ENCODE peak calls at places on chromosome 14, in four cellular contexts. N is colonic mucosa, Y is cardiac muscle cell, R is hepatocyte. Q is an unnamed sample.

GRCh38 chr14:104016873-104017650 is 68.4 kb upstream of the ASPG start:
- DNase-seq in N (no peak), Y (no peak), R (no peak), Q (no peak)

GRCh38 chr14:29016050-29016900 is 249.7 kb downstream of the FOXG1 start:
- DNase-seq in N (no peak), Y (peak; percentile 73), R (peak; percentile 59), Q (peak; percentile 42)

GRCh38 chr14:76710093-76711010 is 50.9 kb upstream of the VASH1 start:
- DNase-seq in N (peak; percentile 22), Y (peak; percentile 73), R (peak; percentile 64), Q (no peak)

GRCh38 chr14:48936352-48936751 is 649.8 kb downstream of the RPS29 start:
- DNase-seq in N (no peak), Y (no peak), R (peak; percentile 39), Q (no peak)

GRCh38 chr14:68278568-68279436 is 459.2 kb downstream of the RAD51B start:
- DNase-seq in N (no peak), Y (no peak), R (peak; percentile 28), Q (no peak)

GRCh38 chr14:60250318-60251035 is 1.5 kb downstream of the PPM1A start:
- DNase-seq in N (peak; percentile 52), Y (no peak), R (peak; percentile 39), Q (no peak)

GRCh38 chr14:100294213-100294962 is 11.9 kb downstream of the SLC25A29 start:
- DNase-seq in N (no peak), Y (no peak), R (no peak), Q (no peak)

GRCh38 chr14:73462078-73462715 is 3.9 kb upstream of the NUMB start:
- DNase-seq in N (peak; percentile 93), Y (peak; percentile 68), R (peak; percentile 83), Q (no peak)

GRCh38 chr14:96166475-96167223 is 38.0 kb upstream of the BDKRB2 start:
- DNase-seq in N (peak; percentile 16), Y (no peak), R (peak; percentile 0), Q (no peak)

GRCh38 chr14:75162631-75163030 is 13.8 kb downstream of the TMED10 start:
- DNase-seq in N (no peak), Y (no peak), R (no peak), Q (no peak)
- TF ChIP-seq CTCF in N (no peak), Y (no peak), R (no peak), Q (no peak)

DNA sequence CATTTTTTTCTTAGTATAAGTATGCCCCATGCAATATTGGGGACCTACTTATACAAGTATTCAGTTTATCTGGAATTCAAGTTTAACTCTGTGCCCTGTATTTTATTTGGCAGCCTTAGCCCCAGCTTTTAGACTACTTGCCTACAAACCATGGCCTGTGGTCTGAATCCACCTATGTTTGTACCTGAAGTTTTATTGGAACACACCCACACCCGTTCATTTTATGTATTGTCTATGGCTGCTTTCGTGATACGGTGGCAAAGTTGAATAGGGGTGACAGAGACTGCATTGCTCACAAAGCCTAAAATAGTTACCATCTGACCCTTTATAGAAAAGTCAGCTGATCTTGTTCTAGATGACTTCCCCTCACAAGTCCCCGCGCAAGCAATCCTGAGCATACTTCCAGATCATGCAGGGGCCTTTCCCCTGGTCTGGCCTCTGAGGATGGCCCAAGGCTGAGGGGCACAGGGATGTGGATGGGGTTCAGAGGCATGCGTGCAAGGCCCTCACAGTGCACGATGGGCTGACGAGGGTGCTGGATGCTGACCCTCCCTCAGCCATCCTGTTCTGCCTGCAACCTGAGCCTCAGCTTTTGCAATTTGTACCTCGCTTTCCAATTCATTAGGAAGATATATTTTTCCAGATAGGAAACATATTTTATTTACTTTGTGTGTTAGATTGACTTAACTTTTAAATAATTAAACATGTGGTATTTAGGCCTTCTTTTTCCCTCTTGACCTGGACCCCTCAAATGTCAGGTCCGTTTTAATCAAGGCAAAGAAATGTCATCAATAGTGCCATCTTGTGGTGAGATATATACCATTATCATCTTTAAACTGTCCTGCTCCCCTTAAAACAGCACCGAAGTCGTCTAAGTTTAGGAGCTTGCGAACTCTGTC is 527.3 kb upstream of the CCDC196 start:
- DNase-seq in N (peak; percentile 22), Y (peak; percentile 56), R (peak; percentile 42), Q (no peak)
- TF ChIP-seq CTCF in N (peak; percentile 33), Y (peak; percentile 29), R (peak; percentile 56), Q (peak; percentile 64)

GRCh38 chr14:94127330-94127729 is 2.1 kb downstream of the IFI27L2 start:
- DNase-seq in N (no peak), Y (no peak), R (no peak), Q (no peak)

GRCh38 chr14:94126800-94127199 is 2.6 kb downstream of the IFI27L2 start:
- DNase-seq in N (no peak), Y (no peak), R (no peak), Q (no peak)

GRCh38 chr14:94128216-94128839 is 1.1 kb downstream of the IFI27L2 start:
- DNase-seq in N (no peak), Y (no peak), R (no peak), Q (no peak)

GRCh38 chr14:94129758-94130414 is 482 bp upstream of the IFI27L2 start:
- DNase-seq in N (peak; percentile 59), Y (peak; percentile 65), R (peak; percentile 49), Q (no peak)

GRCh38 chr14:94129111-94129757 is at the start of gene IFI27L2:
- DNase-seq in N (peak; percentile 81), Y (peak; percentile 93), R (peak; percentile 89), Q (peak; percentile 48)
- TF ChIP-seq CTCF in N (no peak), Y (peak; percentile 17), R (peak; percentile 39), Q (peak; percentile 52)

DNA sequence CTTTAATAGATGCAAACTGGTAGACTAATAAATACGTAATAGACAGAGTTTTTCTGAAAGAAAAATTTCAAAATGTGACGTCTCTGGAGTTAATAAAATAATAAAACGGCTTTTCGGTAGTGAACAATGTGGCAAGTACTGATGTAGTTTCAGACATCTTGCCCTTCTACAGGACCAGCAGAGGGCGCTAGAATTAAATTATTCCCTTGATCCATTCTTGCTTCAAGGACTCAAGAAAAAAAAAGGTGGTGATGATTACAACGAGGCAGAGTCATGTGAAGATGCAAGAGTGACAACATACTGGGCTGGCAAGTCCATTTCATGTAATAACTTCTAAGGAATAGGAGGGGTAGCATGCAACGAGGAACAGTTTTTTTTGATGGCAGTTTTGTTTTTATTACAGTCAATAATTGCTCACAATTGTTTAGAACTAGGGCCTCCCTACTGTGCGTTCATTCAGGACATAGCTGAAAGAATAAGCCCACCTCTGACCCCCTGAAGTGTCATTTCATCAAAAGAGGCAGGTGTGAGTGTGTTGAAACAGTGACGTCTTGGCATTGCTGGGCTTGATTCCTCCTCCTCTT is 101.0 kb upstream of the GZMB start:
- DNase-seq in N (peak; percentile 71), Y (peak; percentile 82), R (peak; percentile 87), Q (peak; percentile 21)
- TF ChIP-seq CTCF in N (peak; percentile 72), Y (peak; percentile 70), R (peak; percentile 82), Q (peak; percentile 87)

Q was measured in progenitor cell of endocrine pancreas.